ENCODE peak calls at places on chromosomes 11 and 22, in nine cellular contexts. B is osteoblast; Y is CD8-positive, alpha-beta T cell; H is CD4-positive, alpha-beta memory T cell; T is psoas muscle; J is A549; O is lower lobe of right lung; M is neuronal stem cell; E is AG04450. U is an unnamed sample.
A peak's percentile ranks its signal among the peaks of the same experiment; 100 is the strongest.

GRCh38 chr11:134476435-134477021 is 64.5 kb upstream of the B3GAT1 start:
- DNase-seq in Y (no peak), H (no peak), M (peak; percentile 62), B (no peak), T (no peak), J (no peak), O (no peak), E (no peak), U (no peak)

GRCh38 chr22:39306456-39307361 is 12.7 kb downstream of the RPL3 start:
- DNase-seq in O (peak; percentile 67), H (peak; percentile 32), M (no peak), J (no peak), E (no peak), B (peak; percentile 53), Y (peak; percentile 75), T (no peak), U (peak; percentile 12)

GRCh38 chr11:113992459-113993105 is 17.7 kb downstream of the HTR3A start:
- DNase-seq in E (no peak), B (no peak), J (no peak), M (peak; percentile 48), H (no peak), Y (no peak), T (no peak), O (no peak), U (no peak)

GRCh38 chr11:73402834-73403185 is 26.6 kb downstream of the RELT start:
- DNase-seq in H (no peak), O (no peak), B (no peak), T (no peak), E (no peak), M (no peak), Y (no peak), J (no peak), U (no peak)

GRCh38 chr11:70389191-70389590 is 9.1 kb upstream of the CTTN start:
- DNase-seq in E (no peak), B (peak; percentile 9), O (no peak), H (no peak), Y (no peak), J (no peak), T (no peak), M (no peak), U (no peak)

GRCh38 chr11:32006799-32007388 is 84.0 kb upstream of the RCN1 start:
- DNase-seq in E (peak; percentile 6), J (peak; percentile 40), H (peak; percentile 25), O (no peak), Y (no peak), B (no peak), T (no peak), M (peak; percentile 48), U (no peak)

GRCh38 chr11:11076276-11076675 is 218.4 kb upstream of the ZBED5 start:
- DNase-seq in O (no peak), H (no peak), B (no peak), T (no peak), J (no peak), Y (no peak), E (no peak), M (no peak), U (no peak)

GRCh38 chr11:71563401-71563800 is 2.0 kb upstream of the KRTAP5-10 start:
- DNase-seq in H (no peak), J (peak; percentile 67), B (peak; percentile 93), Y (no peak), M (peak; percentile 35), E (no peak), O (no peak), T (no peak), U (no peak)

GRCh38 chr22:27135582-27135981 is 478.2 kb downstream of the MIAT start:
- DNase-seq in J (peak; percentile 47), H (no peak), E (no peak), M (no peak), B (peak; percentile 91), Y (no peak), T (no peak), O (no peak), U (no peak)

GRCh38 chr22:22403771-22404170 is 104.8 kb downstream of the ZNF280B start:
- DNase-seq in E (no peak), T (no peak), M (no peak), Y (no peak), J (no peak), B (no peak), H (no peak), O (no peak), U (no peak)

GRCh38 chr11:47014097-47014496 is 77.5 kb downstream of the CSTPP1 start:
- DNase-seq in H (no peak), O (no peak), Y (no peak), T (no peak), B (no peak), J (no peak), E (no peak), M (no peak), U (no peak)

GRCh38 chr11:69516526-69516925 is 35.1 kb downstream of the LINC01488 start:
- DNase-seq in J (no peak), M (no peak), T (no peak), E (no peak), Y (no peak), B (peak; percentile 68), H (no peak), O (peak; percentile 6), U (no peak)

GRCh38 chr11:132060546-132060945 is 690.1 kb downstream of the NTM start:
- DNase-seq in O (no peak), J (no peak), Y (no peak), M (no peak), H (no peak), B (no peak), T (no peak), E (no peak), U (no peak)

GRCh38 chr11:132068556-132068955 is 698.1 kb downstream of the NTM start:
- DNase-seq in M (no peak), B (no peak), T (no peak), Y (no peak), E (no peak), J (no peak), O (no peak), H (no peak), U (no peak)

GRCh38 chr11:132062031-132062430 is 691.6 kb downstream of the NTM start:
- DNase-seq in Y (no peak), M (no peak), T (no peak), O (no peak), B (no peak), J (no peak), H (no peak), E (no peak), U (no peak)

GRCh38 chr11:132062541-132062940 is 692.1 kb downstream of the NTM start:
- DNase-seq in Y (no peak), M (no peak), T (no peak), B (no peak), E (no peak), J (no peak), H (no peak), O (no peak), U (no peak)

GRCh38 chr11:132064987-132065620 is 694.7 kb downstream of the NTM start:
- DNase-seq in B (peak; percentile 52), H (no peak), M (no peak), J (no peak), E (peak; percentile 92), T (no peak), O (no peak), Y (no peak), U (no peak)
- H3K27ac ChIP-seq in B (peak overlapping the region; percentile 93), H (no peak overlapping the region), M (no peak overlapping the region), J (no peak overlapping the region), E (peak overlapping the region; percentile 86), T (no peak overlapping the region), O (no peak overlapping the region), Y (no peak overlapping the region), U (no peak overlapping the region)

GRCh38 chr11:48237727-48238126 is 7.2 kb upstream of the OR4X2 start:
- DNase-seq in T (no peak), H (no peak), B (no peak), O (no peak), Y (no peak), E (no peak), J (no peak), M (no peak), U (no peak)
- H3K9me3 ChIP-seq in T (no peaks in the 10 kb centered on the region), H (no peaks in the 10 kb centered on the region), B (no peaks in the 10 kb centered on the region), O (no peaks in the 10 kb centered on the region), Y (no peaks in the 10 kb centered on the region), E (no peaks in the 10 kb centered on the region), J (no peaks in the 10 kb centered on the region), M (no peaks in the 10 kb centered on the region), U (no peaks in the 10 kb centered on the region)

DNA sequence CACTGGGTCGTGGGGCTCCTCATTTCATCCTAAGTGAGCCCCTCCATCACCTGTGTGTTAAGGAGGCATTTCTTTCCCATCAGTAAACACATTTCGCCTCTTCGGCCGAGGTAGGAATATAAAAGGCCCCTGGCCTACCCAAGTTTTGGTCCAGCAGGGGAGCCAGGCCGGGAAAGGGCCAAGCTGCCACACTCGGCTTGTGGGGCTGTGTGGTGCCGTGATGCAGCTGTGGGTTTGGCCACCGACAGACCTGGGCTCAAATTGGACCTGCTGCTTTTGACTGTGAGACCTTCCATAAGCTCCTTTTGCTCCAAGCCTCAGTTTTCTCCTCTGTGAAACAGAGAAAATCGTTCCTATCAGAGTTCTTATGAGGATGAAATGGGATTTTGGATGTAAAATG is 771 bp downstream of the NDUFV1 start:
- DNase-seq in B (peak; percentile 61), J (no peak), E (no peak), Y (no peak), M (no peak), H (no peak), T (no peak), O (no peak), U (no peak)
- H3K27ac ChIP-seq in B (peak overlapping the region; percentile 83), J (peak overlapping the region; percentile 76), E (no peak overlapping the region), Y (peak overlapping the region; percentile 71), M (no peak overlapping the region), H (peak overlapping the region; percentile 83), T (peak overlapping the region; percentile 88), O (peak overlapping the region; percentile 91), U (peak overlapping the region; percentile 76)

DNA sequence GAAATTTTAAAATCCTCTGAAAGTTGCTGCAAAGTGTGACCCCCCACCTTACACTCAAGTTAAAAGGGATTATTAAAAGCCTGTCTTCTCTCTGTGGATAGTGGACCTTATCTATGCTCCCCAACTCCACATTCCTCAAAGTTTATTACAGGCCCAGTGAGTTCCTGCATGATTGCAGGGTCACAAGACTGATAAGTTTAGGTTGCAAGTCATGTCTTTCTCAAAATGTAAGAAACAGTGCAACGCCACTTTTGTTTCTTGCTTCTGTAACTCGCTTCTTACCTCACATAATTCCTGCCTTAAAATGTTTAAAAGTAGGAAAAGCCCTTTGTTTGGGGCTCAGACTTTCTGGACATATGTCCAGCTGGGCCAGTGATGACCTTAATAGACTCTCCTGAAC is 38.4 kb upstream of the GLYAT start:
- DNase-seq in B (no peak), M (no peak), H (no peak), T (no peak), J (no peak), O (no peak), Y (no peak), E (no peak), U (no peak)
- H3K9me3 ChIP-seq in B (no peaks in the 10 kb centered on the region), M (no peaks in the 10 kb centered on the region), H (no peaks in the 10 kb centered on the region), T (no peaks in the 10 kb centered on the region), J (no peaks in the 10 kb centered on the region), O (no peaks in the 10 kb centered on the region), Y (no peaks in the 10 kb centered on the region), E (no peaks in the 10 kb centered on the region), U (no peaks in the 10 kb centered on the region)